ENCODE peak calls at places on chromosomes 6 and 20, in four cellular contexts. R is ACHN, H is occipital lobe, K is Caki2. A is an unnamed sample.

GRCh38 chr6:37495199-37495913 is 4.3 kb downstream of the CCDC167 start:
- DNase-seq in R (no peak), H (no peak), K (no peak), A (peak; percentile 57)

GRCh38 chr6:40997256-40997957 is 41.6 kb downstream of the UNC5CL start:
- DNase-seq in K (peak; percentile 84), R (peak; percentile 70), H (no peak), A (peak; percentile 71)

GRCh38 chr6:132011582-132011981 is 60.4 kb upstream of the CCN2 start:
- DNase-seq in K (no peak), R (no peak), H (no peak), A (no peak)

GRCh38 chr6:109202409-109203264 is 107.3 kb downstream of the CEP57L1 start:
- DNase-seq in H (no peak), R (no peak), K (no peak), A (no peak)

GRCh38 chr6:25681848-25682247 is 29.8 kb downstream of the SCGN start:
- DNase-seq in K (no peak), R (no peak), H (no peak), A (no peak)

GRCh38 chr6:33785766-33786165 is 3.2 kb downstream of the LEMD2 start:
- DNase-seq in R (no peak), K (no peak), H (no peak), A (no peak)

GRCh38 chr6:43676962-43677606 is 10.5 kb downstream of the MRPS18A start:
- DNase-seq in H (no peak), K (no peak), R (no peak), A (no peak)

GRCh38 chr6:70299456-70299855 is 3.4 kb downstream of the COL9A1 start:
- DNase-seq in R (peak; percentile 17), H (no peak), K (no peak), A (no peak)

GRCh38 chr6:83536034-83536646 is 23.8 kb downstream of the PRSS35 start:
- DNase-seq in R (peak; percentile 39), K (no peak), H (no peak), A (no peak)

GRCh38 chr20:36929290-36929689 is 22.2 kb downstream of the SAMHD1 start:
- DNase-seq in H (no peak), R (peak; percentile 11), K (peak; percentile 28), A (no peak)

GRCh38 chr6:169099411-169100202 is 154.0 kb downstream of the THBS2 start:
- DNase-seq in H (no peak), R (peak; percentile 17), K (peak; percentile 47), A (no peak)

GRCh38 chr20:57667924-57668782 is 41.7 kb downstream of the PMEPA1 start:
- DNase-seq in R (no peak), H (no peak), K (no peak), A (no peak)

GRCh38 chr6:91167846-91168245 is 581.0 kb upstream of the MAP3K7 start:
- DNase-seq in R (peak; percentile 44), K (peak; percentile 8), H (no peak), A (no peak)

GRCh38 chr6:44051516-44051915 is 75.7 kb downstream of the MRPL14 start:
- DNase-seq in H (no peak), R (peak; percentile 79), K (peak; percentile 73), A (no peak)

GRCh38 chr6:25142506-25142905 is 136.7 kb upstream of the CARMIL1 start:
- DNase-seq in R (no peak), K (no peak), H (no peak), A (no peak)

GRCh38 chr6:163816441-163816840 is 401.9 kb downstream of the QKI start:
- DNase-seq in H (no peak), R (no peak), K (no peak), A (no peak)

GRCh38 chr20:29878281-29878741 is 1379.2 kb upstream of the DEFB115 start:
- DNase-seq in R (no peak), H (no peak), K (no peak), A (peak; percentile 98)

GRCh38 chr20:41051426-41051825 is 22.8 kb downstream of the TOP1 start:
- DNase-seq in K (no peak), R (no peak), H (no peak), A (no peak)

GRCh38 chr20:8194721-8195120 is 62.7 kb downstream of the PLCB1 start:
- DNase-seq in R (no peak), K (no peak), H (no peak), A (no peak)

GRCh38 chr20:8812818-8813217 is 256.1 kb upstream of the PLCB4 start:
- DNase-seq in R (no peak), H (no peak), K (no peak), A (peak; percentile 97)

GRCh38 chr6:26251354-26252081 is 113.5 kb upstream of the BTN3A2 start:
- DNase-seq in H (no peak), R (peak; percentile 90), K (no peak), A (peak; percentile 98)

GRCh38 chr6:156583083-156583482 is 194.1 kb upstream of the ARID1B start:
- DNase-seq in R (no peak), H (no peak), K (no peak), A (no peak)

GRCh38 chr6:113306552-113307145 is 550.5 kb upstream of the MARCKS start:
- DNase-seq in R (peak; percentile 49), K (no peak), H (no peak), A (no peak)

GRCh38 chr6:158174514-158174913 is 6.4 kb downstream of the GTF2H5 start:
- DNase-seq in H (no peak), R (peak; percentile 65), K (no peak), A (no peak)

GRCh38 chr6:146582857-146583256 is 15.9 kb upstream of the ADGB start:
- DNase-seq in H (no peak), K (no peak), R (no peak), A (no peak)